ENCODE peak calls at places on chromosome 18, in six cellular contexts. X is amniotic stem cell, B is ovary, L is fibroblast of mammary gland, M is spleen, O is HEK293T. N is an unnamed sample.

GRCh38 chr18:64807560-64807959 is 658.7 kb upstream of the LINC00305 start:
- DNase-seq in B (no peak), M (no peak), L (no peak), X (no peak), O (no peak), N (no peak)

GRCh38 chr18:2515908-2516625 is 55.2 kb downstream of the METTL4 start:
- DNase-seq in M (no peak), L (peak), O (no peak), B (no peak), X (peak), N (no peak)

GRCh38 chr18:11052800-11053199 is 96.6 kb downstream of the PIEZO2 start:
- DNase-seq in M (no peak), X (no peak), L (peak), O (no peak), B (no peak), N (no peak)

GRCh38 chr18:48627216-48627615 is 88.4 kb downstream of the CTIF start:
- DNase-seq in L (peak), O (no peak), M (no peak), B (no peak), X (no peak), N (no peak)

GRCh38 chr18:6058941-6059340 is 163.6 kb upstream of the TMEM200C start:
- DNase-seq in X (no peak), O (peak), L (peak), B (no peak), M (no peak), N (peak)

GRCh38 chr18:46071894-46072867 is at the start of gene PSTPIP2:
- DNase-seq in B (peak), X (peak), M (peak), O (peak), L (peak), N (peak)

GRCh38 chr18:3058328-3059191 is 45.6 kb upstream of the LPIN2 start:
- DNase-seq in M (no peak), B (no peak), O (no peak), X (no peak), L (no peak), N (no peak)

GRCh38 chr18:41905786-41906527 is 49.1 kb upstream of the PIK3C3 start:
- DNase-seq in M (no peak), X (no peak), O (no peak), B (no peak), L (no peak), N (no peak)

GRCh38 chr18:23269931-23270330 is 134.6 kb downstream of the CABLES1 start:
- DNase-seq in B (no peak), O (no peak), X (no peak), M (no peak), L (no peak), N (no peak)

GRCh38 chr18:12885500-12885899 is 1.5 kb upstream of the PTPN2 start:
- DNase-seq in M (no peak), O (no peak), B (no peak), X (no peak), L (no peak), N (no peak)

GRCh38 chr18:46555724-46556123 is 101.3 kb downstream of the LOXHD1 start:
- DNase-seq in X (no peak), L (peak), B (no peak), O (peak), M (no peak), N (peak)

GRCh38 chr18:69951182-69951581 is 3.5 kb upstream of the CD226 start:
- DNase-seq in L (no peak), O (no peak), X (no peak), M (no peak), B (no peak), N (no peak)

GRCh38 chr18:26091047-26091630 is 726 bp upstream of the SS18 start:
- DNase-seq in L (peak), B (peak), O (no peak), M (no peak), X (peak), N (peak)

GRCh38 chr18:25349926-25350560 is 1.9 kb downstream of the ZNF521 start:
- DNase-seq in M (peak), O (no peak), L (no peak), B (peak), X (no peak), N (peak)

GRCh38 chr18:64693756-64694155 is 544.9 kb upstream of the LINC00305 start:
- DNase-seq in X (no peak), B (no peak), M (no peak), L (no peak), O (no peak), N (no peak)

GRCh38 chr18:75624836-75625235 is 197.3 kb upstream of the SMIM21 start:
- DNase-seq in M (no peak), X (no peak), L (peak), B (no peak), O (no peak), N (no peak)

GRCh38 chr18:50192903-50193795 is 1.8 kb downstream of the MYO5B start:
- DNase-seq in X (no peak), M (no peak), L (no peak), B (no peak), O (no peak), N (no peak)

GRCh38 chr18:52312321-52312720 is 27.7 kb upstream of the DCC start:
- DNase-seq in L (no peak), M (no peak), X (no peak), B (no peak), O (no peak), N (no peak)

GRCh38 chr18:79399275-79400081 is 3.7 kb downstream of the NFATC1 start:
- DNase-seq in O (no peak), M (peak), B (peak), L (no peak), X (no peak), N (peak)

GRCh38 chr18:9552189-9552588 is 62.2 kb downstream of the PPP4R1 start:
- DNase-seq in L (peak), O (no peak), X (no peak), M (no peak), B (no peak), N (no peak)

GRCh38 chr18:46152808-46153617 is 48.8 kb downstream of the HAUS1 start:
- DNase-seq in L (no peak), B (no peak), O (no peak), X (no peak), M (no peak), N (no peak)

GRCh38 chr18:45652703-45653490 is 37.6 kb downstream of the SLC14A2 start:
- DNase-seq in M (no peak), X (no peak), L (peak), B (no peak), O (no peak), N (no peak)

GRCh38 chr18:13680612-13681011 is 45.7 kb downstream of the FAM210A start:
- DNase-seq in B (no peak), X (no peak), M (no peak), O (peak), L (peak), N (peak)

GRCh38 chr18:63119647-63120046 is 199.9 kb downstream of the BCL2 start:
- DNase-seq in M (no peak), L (peak), B (no peak), X (no peak), O (peak), N (no peak)

GRCh38 chr18:525066-525797 is 24.7 kb upstream of the COLEC12 start:
- DNase-seq in M (no peak), O (no peak), X (no peak), B (no peak), L (peak), N (no peak)

GRCh38 chr18:79988925-79989361 is 580 bp upstream of the TXNL4A start:
- DNase-seq in O (peak), L (peak), X (no peak), M (peak), B (peak), N (peak)

GRCh38 chr18:28284132-28284531 is 107.2 kb upstream of the CDH2 start:
- DNase-seq in O (no peak), X (peak), B (no peak), L (peak), M (no peak), N (no peak)

GRCh38 chr18:32200766-32201165 is 10.9 kb downstream of the MEP1B start:
- DNase-seq in M (no peak), L (no peak), O (no peak), X (no peak), B (no peak), N (no peak)

GRCh38 chr18:53850918-53851317 is 373.6 kb downstream of the MBD2 start:
- DNase-seq in L (no peak), M (no peak), B (no peak), O (no peak), X (no peak), N (no peak)

GRCh38 chr18:49651033-49651432 is 89.2 kb downstream of the LIPG start:
- DNase-seq in M (peak), O (no peak), X (no peak), L (no peak), B (no peak), N (no peak)

GRCh38 chr18:59272221-59272888 is 899 bp downstream of the RAX start:
- DNase-seq in O (no peak), M (peak), L (no peak), B (no peak), X (no peak), N (no peak)

GRCh38 chr18:21513292-21513691 is 87.2 kb downstream of the ESCO1 start:
- DNase-seq in O (no peak), M (no peak), L (no peak), X (no peak), B (no peak), N (no peak)

GRCh38 chr18:63290456-63291200 is 28.9 kb downstream of the BCL2 start:
- DNase-seq in M (no peak), B (no peak), O (no peak), X (no peak), L (no peak), N (no peak)

GRCh38 chr18:39764848-39765247 is 2190.2 kb upstream of the PIK3C3 start:
- DNase-seq in B (no peak), L (no peak), M (no peak), O (no peak), X (no peak), N (no peak)

GRCh38 chr18:30625961-30626360 is 416.6 kb downstream of the DSC3 start:
- DNase-seq in B (no peak), L (no peak), O (no peak), M (no peak), X (no peak), N (no peak)

GRCh38 chr18:54671291-54671881 is 80.3 kb downstream of the DYNAP start:
- DNase-seq in L (peak), O (peak), M (no peak), X (peak), B (no peak), N (no peak)

GRCh38 chr18:47528343-47528742 is 276.9 kb upstream of the SKOR2 start:
- DNase-seq in M (no peak), X (no peak), L (no peak), O (no peak), B (no peak), N (no peak)

N was measured in left ventricle myocardium superior.